ENCODE peak calls at places on chromosome 4, in four cellular contexts. A is posterior cingulate gyrus; Z is activated CD4-positive, CD25-positive, alpha-beta regulatory T cell; R is EH. N is an unnamed sample.

GRCh38 chr4:48660347-48660746 is 119.7 kb downstream of the FRYL start:
- DNase-seq in A (no peak), Z (no peak), R (no peak), N (no peak)

GRCh38 chr4:173281001-173281400 is 53.2 kb downstream of the HMGB2 start:
- DNase-seq in A (no peak), Z (no peak), R (no peak), N (no peak)

GRCh38 chr4:44927361-44928061 is 201.2 kb upstream of the GNPDA2 start:
- DNase-seq in A (no peak), Z (no peak), R (no peak), N (no peak)

GRCh38 chr4:133584714-133585113 is 435.6 kb downstream of the PCDH10 start:
- DNase-seq in A (no peak), Z (no peak), R (peak), N (no peak)

GRCh38 chr4:53010320-53010719 is 148.2 kb downstream of the RASL11B start:
- DNase-seq in A (no peak), Z (no peak), R (peak), N (no peak)

GRCh38 chr4:114396808-114397207 is 201.8 kb upstream of the UGT8 start:
- DNase-seq in A (no peak), Z (no peak), R (no peak), N (no peak)

GRCh38 chr4:1948892-1949436 is 59.8 kb downstream of the NELFA start:
- DNase-seq in A (no peak), Z (no peak), R (no peak), N (no peak)

GRCh38 chr4:5700459-5700858 is 7.9 kb downstream of the EVC2 start:
- DNase-seq in A (no peak), Z (no peak), R (no peak), N (no peak)

GRCh38 chr4:126777649-126778048 is 855.1 kb upstream of the INTU start:
- DNase-seq in A (no peak), Z (no peak), R (peak), N (no peak)

GRCh38 chr4:138226351-138226750 is 15.8 kb downstream of the SLC7A11 start:
- DNase-seq in A (no peak), Z (no peak), R (peak), N (no peak)

GRCh38 chr4:9825049-9825448 is 43.6 kb downstream of the DRD5 start:
- DNase-seq in A (no peak), Z (no peak), R (no peak), N (no peak)

GRCh38 chr4:169361741-169362140 is 91.0 kb upstream of the SH3RF1 start:
- DNase-seq in A (no peak), Z (no peak), R (no peak), N (no peak)

GRCh38 chr4:41213563-41214157 is 682 bp downstream of the APBB2 start:
- DNase-seq in A (peak), Z (no peak), R (peak), N (no peak)

GRCh38 chr4:40058121-40058520 is 1.5 kb downstream of the N4BP2 start:
- DNase-seq in A (no peak), Z (no peak), R (no peak), N (no peak)

GRCh38 chr4:26701095-26701494 is 117.2 kb downstream of the TBC1D19 start:
- DNase-seq in A (no peak), Z (no peak), R (no peak), N (no peak)

GRCh38 chr4:152352645-152353116 is 183.2 kb downstream of the FBXW7 start:
- DNase-seq in A (no peak), Z (no peak), R (peak), N (no peak)

GRCh38 chr4:47531241-47531953 is 46.3 kb downstream of the ATP10D start:
- DNase-seq in A (no peak), Z (no peak), R (peak), N (peak)

GRCh38 chr4:79620627-79621026 is 212.6 kb upstream of the GK2 start:
- DNase-seq in A (no peak), Z (no peak), R (no peak), N (no peak)

GRCh38 chr4:140252144-140252741 is 98.3 kb upstream of the MAML3 start:
- DNase-seq in A (no peak), Z (peak), R (no peak), N (peak)

GRCh38 chr4:156778093-156778492 is 193.5 kb downstream of the PDGFC start:
- DNase-seq in A (no peak), Z (no peak), R (peak), N (no peak)

GRCh38 chr4:75169020-75169814 is 236.3 kb downstream of the PARM1 start:
- DNase-seq in A (no peak), Z (no peak), R (no peak), N (no peak)

GRCh38 chr4:138975225-138975624 is 40.4 kb upstream of the NOCT start:
- DNase-seq in A (no peak), Z (no peak), R (no peak), N (no peak)

GRCh38 chr4:10083331-10083769 is 33.2 kb downstream of the WDR1 start:
- DNase-seq in A (no peak), Z (no peak), R (no peak), N (no peak)

GRCh38 chr4:17117746-17118145 is 219.3 kb upstream of the LDB2 start:
- DNase-seq in A (no peak), Z (no peak), R (no peak), N (no peak)

N was measured in NK-92 treated with Interleukin-12 subunit alpha and Interleukin-12 subunit beta, amount 100 ng/mL, for 24 hours.